ENCODE peak calls at places on chromosomes 16 and 17, in nine cellular contexts. Z, L, U, F, A, O, R, N and E are unnamed samples. For H3K4me1, the result is how much of the 10 kb centered on the place peaks cover.

GRCh38 chr16:84058211-84058610 is 15.6 kb upstream of the SLC38A8 start:
- DNase-seq in Z (no peak), L (peak), U (no peak), F (no peak), A (no peak), O (no peak), R (no peak), N (no peak), E (no peak)

GRCh38 chr16:11045846-11046245 is 101.5 kb downstream of the CLEC16A start:
- DNase-seq in Z (peak), L (no peak), U (no peak), F (peak), A (no peak), O (no peak), R (no peak), N (no peak), E (no peak)

GRCh38 chr17:5413682-5414081 is 5.8 kb downstream of the NUP88 start:
- DNase-seq in Z (peak), L (no peak), U (no peak), F (peak), A (no peak), O (no peak), R (no peak), N (no peak), E (no peak)

GRCh38 chr17:622356-622755 is 92.3 kb downstream of the VPS53 start:
- DNase-seq in Z (peak), L (no peak), U (no peak), F (peak), A (no peak), O (no peak), R (no peak), N (no peak), E (no peak)

GRCh38 chr17:76265624-76266243 is 586 bp downstream of the UBALD2 start:
- DNase-seq in Z (peak), L (peak), U (peak), F (peak), A (peak), O (peak), R (peak), N (no peak), E (peak)

GRCh38 chr17:49318438-49318965 is 43.5 kb downstream of the ZNF652 start:
- DNase-seq in Z (no peak), L (no peak), U (no peak), F (no peak), A (no peak), O (no peak), R (no peak), N (no peak), E (no peak)

GRCh38 chr17:3528604-3529511 is 28.8 kb downstream of the TRPV3 start:
- DNase-seq in Z (no peak), L (no peak), U (peak), F (no peak), A (no peak), O (peak), R (no peak), N (no peak), E (no peak)

GRCh38 chr17:10875411-10875810 is 37.5 kb upstream of the PIRT start:
- DNase-seq in Z (no peak), L (no peak), U (no peak), F (no peak), A (no peak), O (peak), R (no peak), N (no peak), E (no peak)

GRCh38 chr17:79942011-79942405 is 93.7 kb downstream of the TBC1D16 start:
- DNase-seq in Z (no peak), L (no peak), U (no peak), F (no peak), A (peak), O (no peak), R (no peak), N (no peak), E (no peak)

GRCh38 chr16:71479420-71479819 is 9.7 kb downstream of the ZNF19 start:
- DNase-seq in Z (peak), L (no peak), U (no peak), F (peak), A (no peak), O (no peak), R (no peak), N (no peak), E (no peak)

GRCh38 chr17:72152392-72152727 is 31.5 kb downstream of the SOX9 start:
- DNase-seq in Z (peak), L (no peak), U (no peak), F (peak), A (no peak), O (no peak), R (no peak), N (no peak), E (no peak)

GRCh38 chr17:8965394-8966168 is at the start of gene PIK3R5:
- DNase-seq in Z (no peak), L (peak), U (peak), F (no peak), A (peak), O (no peak), R (peak), N (no peak), E (peak)

GRCh38 chr17:70420876-70421445 is 251.6 kb downstream of the KCNJ2 start:
- DNase-seq in Z (no peak), L (no peak), U (no peak), F (no peak), A (no peak), O (no peak), R (no peak), N (no peak), E (no peak)

GRCh38 chr17:2635241-2635640 is 41.8 kb downstream of the PAFAH1B1 start:
- DNase-seq in Z (no peak), L (no peak), U (no peak), F (no peak), A (no peak), O (no peak), R (no peak), N (no peak), E (no peak)

GRCh38 chr16:12391974-12392373 is 411.7 kb downstream of the CPPED1 start:
- DNase-seq in Z (no peak), L (no peak), U (no peak), F (no peak), A (no peak), O (no peak), R (no peak), N (no peak), E (no peak)

GRCh38 chr16:87061521-87061920 is 255.7 kb downstream of the C16orf95 start:
- DNase-seq in Z (no peak), L (no peak), U (no peak), F (peak), A (no peak), O (no peak), R (no peak), N (no peak), E (no peak)

GRCh38 chr16:12732600-12732999 is 71.1 kb downstream of the CPPED1 start:
- DNase-seq in Z (no peak), L (no peak), U (no peak), F (no peak), A (no peak), O (no peak), R (no peak), N (no peak), E (no peak)

GRCh38 chr16:49458221-49458620 is 84.6 kb downstream of the C16orf78 start:
- DNase-seq in Z (no peak), L (no peak), U (no peak), F (no peak), A (no peak), O (peak), R (peak), N (no peak), E (no peak)

GRCh38 chr16:59854846-59855439 is 1120.8 kb upstream of the GOT2 start:
- DNase-seq in Z (no peak), L (no peak), U (no peak), F (no peak), A (no peak), O (no peak), R (no peak), N (no peak), E (no peak)

GRCh38 chr17:17815062-17815406 is 21.8 kb downstream of the SREBF1 start:
- DNase-seq in Z (no peak), L (no peak), U (no peak), F (no peak), A (peak), O (no peak), R (no peak), N (no peak), E (no peak)

GRCh38 chr17:80751070-80751459 is 206.4 kb downstream of the RPTOR start:
- DNase-seq in Z (peak), L (no peak), U (no peak), F (peak), A (no peak), O (no peak), R (no peak), N (no peak), E (no peak)

GRCh38 chr17:60333628-60334031 is 58.3 kb downstream of the USP32 start:
- DNase-seq in Z (peak), L (no peak), U (no peak), F (peak), A (no peak), O (no peak), R (no peak), N (no peak), E (no peak)

GRCh38 chr16:53053967-53054669 is 673 bp upstream of the CHD9 start:
- DNase-seq in Z (no peak), L (no peak), U (peak), F (peak), A (peak), O (peak), R (peak), N (no peak), E (no peak)

GRCh38 chr16:49800876-49801275 is 55.0 kb downstream of the ZNF423 start:
- DNase-seq in Z (no peak), L (no peak), U (no peak), F (no peak), A (no peak), O (no peak), R (no peak), N (no peak), E (no peak)

GRCh38 chr16:25143898-25144297 is 32.4 kb downstream of the LCMT1 start:
- DNase-seq in Z (no peak), L (no peak), U (no peak), F (no peak), A (no peak), O (no peak), R (no peak), N (no peak), E (no peak)

DNA sequence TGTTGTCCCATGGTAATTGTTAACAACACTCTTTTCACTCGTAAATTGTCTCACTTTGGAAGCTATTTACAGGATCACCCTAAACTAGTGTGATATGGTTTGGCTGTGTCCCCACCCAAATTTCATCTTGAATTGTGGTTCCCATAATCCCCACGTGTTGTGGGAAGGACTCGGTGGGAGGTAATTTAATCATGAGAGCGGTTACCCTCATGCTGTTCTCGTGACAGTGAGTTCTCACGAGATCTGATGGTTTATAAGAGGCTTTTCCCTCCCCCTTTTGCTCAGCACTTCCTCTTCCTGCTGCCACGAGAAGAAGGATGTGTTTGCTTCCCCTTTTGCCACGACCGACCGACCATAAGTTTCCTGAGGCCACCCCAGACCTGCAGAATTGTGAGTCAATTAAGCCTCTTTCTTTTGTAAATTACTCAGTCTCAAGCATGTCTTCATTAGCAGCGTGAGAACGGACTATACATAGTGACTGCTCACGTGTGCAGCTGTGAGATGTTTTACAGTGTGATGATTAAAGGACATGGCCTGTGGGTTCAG is 34.4 kb downstream of the DNAH3 start:
- DNase-seq in Z (no peak), L (no peak), U (no peak), F (peak), A (no peak), O (no peak), R (no peak), N (peak), E (peak)
- H3K4me3 ChIP-seq in Z (peak), L (no peak), U (peak), F (no peak), A (peak), O (no peak), R (no peak), N (no peak), E (peak)

GRCh38 chr17:77423589-77424451 is 283.1 kb downstream of the SEC14L1 start:
- DNase-seq in Z (peak), L (no peak), U (peak), F (peak), A (peak), O (peak), R (peak), N (peak), E (no peak)
- H3K4me1 ChIP-seq in Z (half or more), L (half or more), U (under half), F (half or more), A (half or more), O (half or more), R (half or more), N (half or more), E (under half)

DNA sequence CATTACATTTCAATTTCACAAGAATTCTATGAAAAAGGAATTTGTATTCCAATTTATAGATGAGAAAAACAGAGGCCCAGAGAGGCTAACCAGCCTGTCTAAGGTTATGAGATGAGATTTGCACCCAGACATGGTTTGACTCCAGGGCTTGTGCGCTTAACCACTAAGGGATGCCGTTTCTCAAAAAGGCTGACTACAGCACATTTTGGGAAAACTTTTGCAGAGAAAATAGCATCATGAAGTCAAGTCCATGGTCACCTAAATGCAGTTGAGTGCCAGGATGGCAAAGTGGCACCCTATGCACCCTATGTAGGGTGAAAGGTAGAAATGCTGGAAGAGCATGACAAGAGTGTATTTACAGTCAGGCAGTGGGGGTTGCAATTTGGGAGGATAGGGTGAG is 144.2 kb upstream of the CACNG3 start:
- DNase-seq in Z (no peak), L (no peak), U (no peak), F (no peak), A (no peak), O (no peak), R (no peak), N (no peak), E (no peak)
- H3K27ac ChIP-seq in Z (no peak), L (no peak), U (no peak), F (no peak), A (no peak), O (no peak), R (no peak), N (no peak), E (no peak)

GRCh38 chr16:1290860-1291575 is 18.4 kb upstream of the UBE2I start:
- DNase-seq in Z (no peak), L (no peak), U (no peak), F (no peak), A (no peak), O (no peak), R (no peak), N (no peak), E (no peak)
- H3K4me3 ChIP-seq in Z (no peak), L (no peak), U (no peak), F (no peak), A (no peak), O (no peak), R (no peak), N (no peak), E (no peak)

DNA sequence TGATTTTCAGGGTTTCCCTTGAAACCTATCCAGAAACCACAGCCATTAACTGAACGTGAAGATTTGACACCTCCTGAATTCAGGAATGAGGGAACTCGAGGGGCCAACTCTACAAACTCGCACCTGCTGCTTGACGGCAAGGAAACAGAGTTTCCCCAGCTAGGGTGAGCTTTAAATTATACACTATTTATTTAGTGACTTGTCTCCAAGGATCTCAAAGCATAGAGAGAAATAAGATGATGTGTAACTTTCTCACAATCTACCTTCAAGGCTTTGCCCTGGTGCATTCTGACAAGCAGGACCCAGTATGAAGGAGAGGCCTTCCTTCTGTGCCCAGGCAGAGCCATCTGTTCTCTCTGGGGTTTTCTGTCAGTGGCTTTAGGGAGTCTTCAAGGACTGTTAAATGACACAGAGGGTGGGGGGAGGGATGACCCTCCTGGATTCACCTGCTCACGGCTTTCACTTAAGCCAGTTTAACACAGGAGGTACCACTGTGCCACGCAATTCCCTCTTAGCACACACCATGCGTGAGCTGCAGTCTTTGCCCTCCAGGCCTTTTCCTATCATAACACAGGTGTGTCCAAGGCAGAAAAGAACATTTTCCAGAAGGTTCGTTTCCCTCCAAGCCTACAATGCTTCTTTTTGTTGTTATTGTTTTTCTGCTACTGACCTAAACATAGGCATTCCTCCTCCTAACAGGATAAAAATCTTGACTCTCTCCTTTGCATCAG is 1.3 kb downstream of the ZFHX3 start:
- DNase-seq in Z (no peak), L (no peak), U (no peak), F (no peak), A (no peak), O (no peak), R (no peak), N (no peak), E (no peak)
- H3K4me1 ChIP-seq in Z (half or more), L (under half), U (under half), F (under half), A (half or more), O (under half), R (under half), N (half or more), E (under half)

DNA sequence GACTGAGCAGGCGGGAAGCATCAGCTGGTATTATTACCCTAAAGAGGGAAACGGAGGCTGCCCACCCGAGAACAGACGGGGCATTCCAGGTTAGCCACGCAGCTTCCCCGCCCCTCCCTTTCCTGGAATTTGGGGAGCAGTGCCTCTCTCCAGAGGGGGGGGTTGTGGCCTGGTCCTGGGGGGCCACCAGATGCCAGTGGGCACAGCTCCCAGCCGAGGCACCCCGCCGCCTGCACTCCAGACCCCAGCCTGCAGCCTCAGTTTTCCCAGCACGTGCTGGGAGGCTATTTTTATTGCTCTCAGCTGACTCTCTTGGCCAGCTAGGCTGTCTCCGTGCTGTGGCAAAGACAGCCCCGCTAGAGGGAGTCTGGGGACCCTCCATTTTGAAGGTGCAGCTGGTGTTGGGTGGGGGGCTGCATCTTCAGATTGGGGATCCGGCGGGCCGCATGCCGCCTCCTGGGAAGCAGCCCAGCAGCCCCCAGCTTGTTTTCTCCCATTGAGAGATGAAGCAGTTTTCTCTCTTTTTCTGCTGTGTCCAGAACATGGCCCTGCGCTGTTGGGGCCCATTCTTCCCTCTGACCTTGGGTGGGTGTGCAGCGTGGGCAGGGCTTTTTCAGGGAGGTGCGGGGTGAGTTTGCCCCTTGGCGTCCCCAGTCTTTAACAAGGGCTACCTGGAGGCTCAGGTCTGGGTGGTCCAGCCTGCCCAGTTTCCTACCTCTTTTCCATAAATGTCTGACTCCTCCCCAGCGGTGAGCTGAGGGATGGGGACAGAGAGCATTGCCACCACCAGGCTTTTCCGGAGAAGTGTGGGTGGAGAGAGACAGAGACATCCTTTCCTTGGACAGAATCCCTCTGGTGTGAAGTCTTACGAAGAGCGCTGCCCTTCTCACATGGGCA is 62.5 kb upstream of the GSE1 start:
- DNase-seq in Z (no peak), L (no peak), U (no peak), F (no peak), A (no peak), O (no peak), R (no peak), N (no peak), E (no peak)
- H3K27ac ChIP-seq in Z (no peak), L (no peak), U (no peak), F (no peak), A (peak), O (no peak), R (peak), N (no peak), E (no peak)

DNA sequence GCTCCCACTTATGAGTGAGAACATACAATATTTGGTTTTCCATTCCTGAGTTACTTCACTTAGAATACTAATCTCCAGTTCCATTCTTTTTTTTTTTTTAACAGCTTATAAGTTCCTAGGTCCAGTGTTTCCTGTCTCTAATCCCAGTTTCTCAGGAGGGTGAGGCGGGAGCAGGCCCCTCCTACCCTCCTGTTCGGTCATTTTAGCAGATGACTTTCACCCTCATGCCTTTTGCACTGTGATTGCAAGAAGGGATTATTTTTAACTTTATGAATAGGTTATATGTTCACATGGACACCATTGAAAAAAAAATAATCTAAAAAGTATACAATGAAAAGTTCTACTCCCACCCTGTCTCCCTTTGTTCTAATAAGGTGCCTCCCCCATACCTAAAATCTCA is 47.6 kb downstream of the CDH1 start:
- DNase-seq in Z (no peak), L (no peak), U (no peak), F (no peak), A (no peak), O (no peak), R (no peak), N (no peak), E (no peak)
- H3K4me3 ChIP-seq in Z (no peak), L (no peak), U (no peak), F (no peak), A (no peak), O (no peak), R (no peak), N (no peak), E (no peak)